ENCODE peak calls at places on chromosome 5, in six cellular contexts. One of them, this sample, is unnamed.

GRCh38 chr5:68383888-68384310 is 168.3 kb downstream of the PIK3R1 start:
- DNase-seq in Right ventricle myocardium superior: no peak
- DNase-seq in stimulated activated CD4-positive, alpha-beta T cell treated with anti-CD3 and anti-CD28 coated beads, Interleukin-1b, Interleukin-23, amount 100 ng/mL, for 1 hour: no peak
- DNase-seq in naive thymus-derived CD8-positive, alpha-beta T cell: no peak
- DNase-seq in GM04504: no peak
- DNase-seq in AG08395: no peak
- DNase-seq in this sample: no peak

GRCh38 chr5:152188219-152188618 is 216.9 kb downstream of the NMUR2 start:
- DNase-seq in AG08395: no peak
- DNase-seq in naive thymus-derived CD8-positive, alpha-beta T cell: no peak
- DNase-seq in stimulated activated CD4-positive, alpha-beta T cell treated with anti-CD3 and anti-CD28 coated beads, Interleukin-1b, Interleukin-23, amount 100 ng/mL, for 1 hour: no peak
- DNase-seq in Right ventricle myocardium superior: no peak
- DNase-seq in GM04504: no peak
- DNase-seq in this sample: no peak

GRCh38 chr5:132096904-132097303 is 23.3 kb downstream of the CSF2 start:
- DNase-seq in GM04504: no peak
- DNase-seq in naive thymus-derived CD8-positive, alpha-beta T cell: no peak
- DNase-seq in AG08395: no peak
- DNase-seq in Right ventricle myocardium superior: no peak
- DNase-seq in stimulated activated CD4-positive, alpha-beta T cell treated with anti-CD3 and anti-CD28 coated beads, Interleukin-1b, Interleukin-23, amount 100 ng/mL, for 1 hour: no peak
- DNase-seq in this sample: no peak

GRCh38 chr5:162488077-162488476 is 420.5 kb downstream of the GABRG2 start:
- DNase-seq in naive thymus-derived CD8-positive, alpha-beta T cell: no peak
- DNase-seq in GM04504: no peak
- DNase-seq in stimulated activated CD4-positive, alpha-beta T cell treated with anti-CD3 and anti-CD28 coated beads, Interleukin-1b, Interleukin-23, amount 100 ng/mL, for 1 hour: no peak
- DNase-seq in Right ventricle myocardium superior: no peak
- DNase-seq in AG08395: no peak
- DNase-seq in this sample: no peak

GRCh38 chr5:113574417-113574816 is 60.9 kb downstream of the YTHDC2 start:
- DNase-seq in Right ventricle myocardium superior: peak
- DNase-seq in GM04504: peak
- DNase-seq in naive thymus-derived CD8-positive, alpha-beta T cell: no peak
- DNase-seq in AG08395: peak
- DNase-seq in stimulated activated CD4-positive, alpha-beta T cell treated with anti-CD3 and anti-CD28 coated beads, Interleukin-1b, Interleukin-23, amount 100 ng/mL, for 1 hour: no peak
- DNase-seq in this sample: no peak

GRCh38 chr5:77642915-77643653 is 4.6 kb upstream of the OTP start:
- DNase-seq in GM04504: no peak
- DNase-seq in AG08395: no peak
- DNase-seq in naive thymus-derived CD8-positive, alpha-beta T cell: no peak
- DNase-seq in Right ventricle myocardium superior: no peak
- DNase-seq in stimulated activated CD4-positive, alpha-beta T cell treated with anti-CD3 and anti-CD28 coated beads, Interleukin-1b, Interleukin-23, amount 100 ng/mL, for 1 hour: no peak
- DNase-seq in this sample: no peak

GRCh38 chr5:174192103-174192655 is 146.7 kb downstream of the NSG2 start:
- DNase-seq in stimulated activated CD4-positive, alpha-beta T cell treated with anti-CD3 and anti-CD28 coated beads, Interleukin-1b, Interleukin-23, amount 100 ng/mL, for 1 hour: no peak
- DNase-seq in Right ventricle myocardium superior: no peak
- DNase-seq in naive thymus-derived CD8-positive, alpha-beta T cell: no peak
- DNase-seq in AG08395: no peak
- DNase-seq in GM04504: no peak
- DNase-seq in this sample: no peak

GRCh38 chr5:100791376-100791775 is 111.7 kb downstream of the ST8SIA4 start:
- DNase-seq in Right ventricle myocardium superior: no peak
- DNase-seq in AG08395: no peak
- DNase-seq in GM04504: no peak
- DNase-seq in stimulated activated CD4-positive, alpha-beta T cell treated with anti-CD3 and anti-CD28 coated beads, Interleukin-1b, Interleukin-23, amount 100 ng/mL, for 1 hour: no peak
- DNase-seq in naive thymus-derived CD8-positive, alpha-beta T cell: no peak
- DNase-seq in this sample: no peak

GRCh38 chr5:40499514-40500273 is 180.0 kb upstream of the PTGER4 start:
- DNase-seq in GM04504: no peak
- DNase-seq in naive thymus-derived CD8-positive, alpha-beta T cell: no peak
- DNase-seq in Right ventricle myocardium superior: no peak
- DNase-seq in stimulated activated CD4-positive, alpha-beta T cell treated with anti-CD3 and anti-CD28 coated beads, Interleukin-1b, Interleukin-23, amount 100 ng/mL, for 1 hour: no peak
- DNase-seq in AG08395: no peak
- DNase-seq in this sample: no peak

GRCh38 chr5:71752441-71753190 is 33.5 kb downstream of the CARTPT start:
- DNase-seq in Right ventricle myocardium superior: no peak
- DNase-seq in GM04504: no peak
- DNase-seq in stimulated activated CD4-positive, alpha-beta T cell treated with anti-CD3 and anti-CD28 coated beads, Interleukin-1b, Interleukin-23, amount 100 ng/mL, for 1 hour: no peak
- DNase-seq in AG08395: no peak
- DNase-seq in naive thymus-derived CD8-positive, alpha-beta T cell: no peak
- DNase-seq in this sample: no peak

GRCh38 chr5:142506756-142507155 is 179.1 kb downstream of the FGF1 start:
- DNase-seq in Right ventricle myocardium superior: no peak
- DNase-seq in GM04504: no peak
- DNase-seq in AG08395: no peak
- DNase-seq in stimulated activated CD4-positive, alpha-beta T cell treated with anti-CD3 and anti-CD28 coated beads, Interleukin-1b, Interleukin-23, amount 100 ng/mL, for 1 hour: no peak
- DNase-seq in naive thymus-derived CD8-positive, alpha-beta T cell: no peak
- DNase-seq in this sample: no peak

GRCh38 chr5:15452030-15452429 is 48.0 kb upstream of the FBXL7 start:
- DNase-seq in AG08395: no peak
- DNase-seq in GM04504: no peak
- DNase-seq in naive thymus-derived CD8-positive, alpha-beta T cell: no peak
- DNase-seq in stimulated activated CD4-positive, alpha-beta T cell treated with anti-CD3 and anti-CD28 coated beads, Interleukin-1b, Interleukin-23, amount 100 ng/mL, for 1 hour: no peak
- DNase-seq in Right ventricle myocardium superior: no peak
- DNase-seq in this sample: no peak

GRCh38 chr5:136034492-136034891 is 5.7 kb downstream of the TGFBI start:
- DNase-seq in GM04504: no peak
- DNase-seq in naive thymus-derived CD8-positive, alpha-beta T cell: no peak
- DNase-seq in Right ventricle myocardium superior: no peak
- DNase-seq in stimulated activated CD4-positive, alpha-beta T cell treated with anti-CD3 and anti-CD28 coated beads, Interleukin-1b, Interleukin-23, amount 100 ng/mL, for 1 hour: no peak
- DNase-seq in AG08395: no peak
- DNase-seq in this sample: no peak

GRCh38 chr5:41508696-41509398 is 1.6 kb downstream of the PLCXD3 start:
- DNase-seq in naive thymus-derived CD8-positive, alpha-beta T cell: no peak
- DNase-seq in stimulated activated CD4-positive, alpha-beta T cell treated with anti-CD3 and anti-CD28 coated beads, Interleukin-1b, Interleukin-23, amount 100 ng/mL, for 1 hour: no peak
- DNase-seq in GM04504: no peak
- DNase-seq in Right ventricle myocardium superior: no peak
- DNase-seq in AG08395: no peak
- DNase-seq in this sample: no peak

GRCh38 chr5:147451125-147451524 is 58.7 kb downstream of the DPYSL3 start:
- DNase-seq in stimulated activated CD4-positive, alpha-beta T cell treated with anti-CD3 and anti-CD28 coated beads, Interleukin-1b, Interleukin-23, amount 100 ng/mL, for 1 hour: no peak
- DNase-seq in GM04504: no peak
- DNase-seq in naive thymus-derived CD8-positive, alpha-beta T cell: no peak
- DNase-seq in AG08395: no peak
- DNase-seq in Right ventricle myocardium superior: no peak
- DNase-seq in this sample: no peak

GRCh38 chr5:176812269-176813259 is 2.2 kb downstream of the UNC5A start:
- DNase-seq in naive thymus-derived CD8-positive, alpha-beta T cell: no peak
- DNase-seq in GM04504: no peak
- DNase-seq in Right ventricle myocardium superior: no peak
- DNase-seq in AG08395: peak
- DNase-seq in stimulated activated CD4-positive, alpha-beta T cell treated with anti-CD3 and anti-CD28 coated beads, Interleukin-1b, Interleukin-23, amount 100 ng/mL, for 1 hour: no peak
- DNase-seq in this sample: no peak

GRCh38 chr5:159777049-159777448 is 139.2 kb upstream of the ADRA1B start:
- DNase-seq in AG08395: no peak
- DNase-seq in Right ventricle myocardium superior: no peak
- DNase-seq in naive thymus-derived CD8-positive, alpha-beta T cell: no peak
- DNase-seq in stimulated activated CD4-positive, alpha-beta T cell treated with anti-CD3 and anti-CD28 coated beads, Interleukin-1b, Interleukin-23, amount 100 ng/mL, for 1 hour: no peak
- DNase-seq in GM04504: no peak
- DNase-seq in this sample: no peak

GRCh38 chr5:62791059-62791458 is 212.4 kb downstream of the LRRC70 start:
- DNase-seq in stimulated activated CD4-positive, alpha-beta T cell treated with anti-CD3 and anti-CD28 coated beads, Interleukin-1b, Interleukin-23, amount 100 ng/mL, for 1 hour: no peak
- DNase-seq in AG08395: no peak
- DNase-seq in naive thymus-derived CD8-positive, alpha-beta T cell: no peak
- DNase-seq in GM04504: no peak
- DNase-seq in Right ventricle myocardium superior: no peak
- DNase-seq in this sample: no peak

GRCh38 chr5:10590226-10591047 is 26.6 kb downstream of the ANKRD33B start:
- DNase-seq in AG08395: no peak
- DNase-seq in GM04504: no peak
- DNase-seq in stimulated activated CD4-positive, alpha-beta T cell treated with anti-CD3 and anti-CD28 coated beads, Interleukin-1b, Interleukin-23, amount 100 ng/mL, for 1 hour: no peak
- DNase-seq in naive thymus-derived CD8-positive, alpha-beta T cell: no peak
- DNase-seq in Right ventricle myocardium superior: no peak
- DNase-seq in this sample: peak

GRCh38 chr5:23412011-23412410 is 95.4 kb upstream of the PRDM9 start:
- DNase-seq in Right ventricle myocardium superior: no peak
- DNase-seq in stimulated activated CD4-positive, alpha-beta T cell treated with anti-CD3 and anti-CD28 coated beads, Interleukin-1b, Interleukin-23, amount 100 ng/mL, for 1 hour: no peak
- DNase-seq in AG08395: no peak
- DNase-seq in GM04504: no peak
- DNase-seq in naive thymus-derived CD8-positive, alpha-beta T cell: no peak
- DNase-seq in this sample: no peak

GRCh38 chr5:154134499-154134898 is 56.0 kb upstream of the GALNT10 start:
- DNase-seq in GM04504: no peak
- DNase-seq in AG08395: no peak
- DNase-seq in naive thymus-derived CD8-positive, alpha-beta T cell: no peak
- DNase-seq in stimulated activated CD4-positive, alpha-beta T cell treated with anti-CD3 and anti-CD28 coated beads, Interleukin-1b, Interleukin-23, amount 100 ng/mL, for 1 hour: no peak
- DNase-seq in Right ventricle myocardium superior: no peak
- DNase-seq in this sample: no peak

GRCh38 chr5:57215629-57216195 is 41.9 kb downstream of the GPBP1 start:
- DNase-seq in AG08395: no peak
- DNase-seq in GM04504: no peak
- DNase-seq in stimulated activated CD4-positive, alpha-beta T cell treated with anti-CD3 and anti-CD28 coated beads, Interleukin-1b, Interleukin-23, amount 100 ng/mL, for 1 hour: no peak
- DNase-seq in Right ventricle myocardium superior: no peak
- DNase-seq in naive thymus-derived CD8-positive, alpha-beta T cell: no peak
- DNase-seq in this sample: no peak

GRCh38 chr5:126471875-126472537 is 48.8 kb downstream of the GRAMD2B start:
- DNase-seq in AG08395: peak
- DNase-seq in stimulated activated CD4-positive, alpha-beta T cell treated with anti-CD3 and anti-CD28 coated beads, Interleukin-1b, Interleukin-23, amount 100 ng/mL, for 1 hour: no peak
- DNase-seq in naive thymus-derived CD8-positive, alpha-beta T cell: no peak
- DNase-seq in GM04504: peak
- DNase-seq in Right ventricle myocardium superior: no peak
- DNase-seq in this sample: no peak

This sample was measured in type B pancreatic cell.